ENCODE peak calls at places on chromosomes 6 and 20, in four cellular contexts. K is A549, L is astrocyte of the spinal cord, D is B cell. P is an unnamed sample.

GRCh38 chr20:40582531-40582930 is 106.5 kb downstream of the MAFB start:
- DNase-seq in K (no peak), L (no peak), D (no peak), P (no peak)

GRCh38 chr6:37171141-37171969 is 1.4 kb downstream of the PIM1 start:
- DNase-seq in K (no peak), L (peak; percentile 71), D (peak; percentile 40), P (peak; percentile 74)

GRCh38 chr20:25273046-25273445 is 25.2 kb downstream of the PYGB start:
- DNase-seq in K (no peak), L (no peak), D (no peak), P (no peak)

GRCh38 chr20:25310268-25310920 is 62.5 kb downstream of the PYGB start:
- DNase-seq in K (peak; percentile 97), L (peak; percentile 87), D (peak; percentile 72), P (peak; percentile 74)

GRCh38 chr6:147149092-147149491 is 55.1 kb upstream of the STXBP5 start:
- DNase-seq in K (no peak), L (no peak), D (no peak), P (no peak)

GRCh38 chr20:62627901-62628612 is 14.2 kb upstream of the SLCO4A1 start:
- DNase-seq in K (no peak), L (peak; percentile 8), D (peak; percentile 73), P (peak; percentile 69)

GRCh38 chr6:106692112-106692822 is 62.9 kb downstream of the QRSL1 start:
- DNase-seq in K (peak; percentile 31), L (peak; percentile 77), D (no peak), P (no peak)

GRCh38 chr6:19668710-19669109 is 168.5 kb upstream of the ID4 start:
- DNase-seq in K (no peak), L (no peak), D (no peak), P (no peak)

GRCh38 chr6:7201732-7202541 is 94.2 kb downstream of the RREB1 start:
- DNase-seq in K (no peak), L (no peak), D (peak; percentile 89), P (peak; percentile 86)

GRCh38 chr6:157608221-157609075 is 214.6 kb upstream of the SNX9 start:
- DNase-seq in K (no peak), L (no peak), D (no peak), P (peak; percentile 37)

GRCh38 chr6:49205526-49205925 is 257.5 kb downstream of the MMUT start:
- DNase-seq in K (no peak), L (no peak), D (no peak), P (no peak)

GRCh38 chr6:85192186-85192585 is 257.7 kb upstream of the NT5E start:
- DNase-seq in K (no peak), L (peak; percentile 44), D (no peak), P (no peak)

GRCh38 chr20:41138527-41139226 is 1.3 kb downstream of the PLCG1 start:
- DNase-seq in K (no peak), L (peak; percentile 14), D (peak; percentile 39), P (peak; percentile 68)

GRCh38 chr20:63501818-63502670 is 3.2 kb upstream of the EEF1A2 start:
- DNase-seq in K (no peak), L (no peak), D (no peak), P (no peak)

GRCh38 chr6:5054427-5054873 is 30.7 kb upstream of the PPP1R3G start:
- DNase-seq in K (no peak), L (peak; percentile 50), D (no peak), P (no peak)

GRCh38 chr6:165692106-165692653 is 29.1 kb upstream of the PDE10A start:
- DNase-seq in K (no peak), L (no peak), D (no peak), P (no peak)

GRCh38 chr20:4289875-4290274 is 274.5 kb upstream of the RNF24 start:
- DNase-seq in K (peak; percentile 27), L (no peak), D (no peak), P (no peak)

GRCh38 chr6:29631209-29631810 is 1.7 kb downstream of the GABBR1 start:
- DNase-seq in K (no peak), L (no peak), D (no peak), P (no peak)

GRCh38 chr6:93407186-93407585 is 12.2 kb downstream of the EPHA7 start:
- DNase-seq in K (no peak), L (peak; percentile 54), D (no peak), P (no peak)

GRCh38 chr20:51749674-51750036 is 18.5 kb downstream of the ATP9A start:
- DNase-seq in K (no peak), L (peak; percentile 54), D (no peak), P (no peak)

GRCh38 chr20:3925113-3925695 is 36.0 kb downstream of the PANK2 start:
- DNase-seq in K (no peak), L (no peak), D (no peak), P (no peak)

GRCh38 chr6:157075549-157076426 is 247.5 kb downstream of the TMEM242 start:
- DNase-seq in K (no peak), L (peak; percentile 29), D (no peak), P (no peak)

GRCh38 chr6:122869437-122870024 is 80.5 kb downstream of the SMPDL3A start:
- DNase-seq in K (peak; percentile 15), L (peak; percentile 60), D (no peak), P (no peak)

P was measured in Peyer's patch.